ENCODE peak calls at places on chromosomes 7 and 10, in nine cellular contexts. M is PC-3, J is right atrium auricular region, Z is breast epithelium, E is fibroblast of lung, F is GM23248, K is aorta, A is endodermal cell, O is PC-9. Y is an unnamed sample.

GRCh38 chr7:74479961-74480829 is 26.5 kb downstream of the GTF2IRD1 start:
- DNase-seq in M (no peak), J (peak; percentile 93), Z (peak; percentile 65), E (peak; percentile 92), F (peak; percentile 98), K (peak; percentile 95), A (peak; percentile 88), O (no peak), Y (peak; percentile 82)

GRCh38 chr7:44139311-44140010 is 1.7 kb downstream of the MYL7 start:
- DNase-seq in M (no peak), J (no peak), Z (no peak), E (no peak), F (no peak), K (peak; percentile 57), A (no peak), O (no peak), Y (no peak)

GRCh38 chr7:149496642-149497391 is 792 bp downstream of the ZNF746 start:
- DNase-seq in M (peak; percentile 23), J (no peak), Z (no peak), E (peak; percentile 42), F (peak; percentile 64), K (peak; percentile 90), A (peak; percentile 74), O (no peak), Y (peak; percentile 68)

GRCh38 chr7:153385502-153385901 is 626.0 kb downstream of the ACTR3B start:
- DNase-seq in M (no peak), J (no peak), Z (no peak), E (no peak), F (no peak), K (no peak), A (peak; percentile 1), O (no peak), Y (no peak)

GRCh38 chr7:84193787-84194186 is 802 bp downstream of the SEMA3A start:
- DNase-seq in M (peak; percentile 28), J (no peak), Z (no peak), E (peak; percentile 28), F (no peak), K (no peak), A (no peak), O (no peak), Y (no peak)

GRCh38 chr7:104980969-104981670 is 32.9 kb upstream of the KMT2E start:
- DNase-seq in M (peak; percentile 79), J (no peak), Z (no peak), E (no peak), F (peak; percentile 84), K (no peak), A (no peak), O (peak; percentile 55), Y (no peak)

GRCh38 chr10:22723343-22723779 is 9.0 kb upstream of the PIP4K2A start:
- DNase-seq in M (no peak), J (no peak), Z (no peak), E (no peak), F (no peak), K (no peak), A (no peak), O (no peak), Y (no peak)

GRCh38 chr7:116246357-116246756 is 36.0 kb downstream of the TES start:
- DNase-seq in M (no peak), J (no peak), Z (no peak), E (no peak), F (no peak), K (no peak), A (no peak), O (no peak), Y (no peak)

GRCh38 chr10:28179490-28180099 is 123.3 kb downstream of the MPP7 start:
- DNase-seq in M (peak; percentile 78), J (no peak), Z (no peak), E (peak; percentile 57), F (peak; percentile 66), K (no peak), A (no peak), O (no peak), Y (no peak)

GRCh38 chr10:72322280-72323058 is 32.2 kb downstream of the DNAJB12 start:
- DNase-seq in M (no peak), J (no peak), Z (no peak), E (peak; percentile 33), F (no peak), K (no peak), A (no peak), O (peak; percentile 44), Y (no peak)

GRCh38 chr7:44329888-44330287 is 4.5 kb upstream of the CAMK2B start:
- DNase-seq in M (no peak), J (no peak), Z (no peak), E (no peak), F (no peak), K (no peak), A (no peak), O (no peak), Y (no peak)

GRCh38 chr7:16668049-16668858 is 22.3 kb downstream of the BZW2 start:
- DNase-seq in M (peak; percentile 99), J (peak; percentile 90), Z (peak; percentile 82), E (peak; percentile 100), F (peak; percentile 99), K (no peak), A (no peak), O (peak; percentile 100), Y (peak; percentile 58)

GRCh38 chr10:99370993-99371392 is 41.8 kb downstream of the CNNM1 start:
- DNase-seq in M (no peak), J (no peak), Z (no peak), E (no peak), F (peak; percentile 74), K (no peak), A (no peak), O (no peak), Y (no peak)

GRCh38 chr7:151047979-151048763 is at the start of gene ASIC3:
- DNase-seq in M (no peak), J (no peak), Z (no peak), E (no peak), F (no peak), K (no peak), A (no peak), O (no peak), Y (no peak)

GRCh38 chr7:30171753-30172447 is 37.1 kb downstream of the MTURN start:
- DNase-seq in M (peak; percentile 74), J (no peak), Z (no peak), E (peak; percentile 41), F (peak; percentile 88), K (no peak), A (no peak), O (peak; percentile 60), Y (no peak)

GRCh38 chr10:97534746-97535367 is 36.1 kb downstream of the UBTD1 start:
- DNase-seq in M (peak; percentile 42), J (no peak), Z (no peak), E (peak; percentile 33), F (peak; percentile 61), K (no peak), A (peak; percentile 88), O (no peak), Y (no peak)

GRCh38 chr10:5589963-5590511 is 65.3 kb downstream of the CALML3 start:
- DNase-seq in M (peak; percentile 64), J (no peak), Z (no peak), E (peak; percentile 86), F (peak; percentile 54), K (peak; percentile 59), A (peak; percentile 70), O (peak; percentile 72), Y (no peak)

GRCh38 chr7:4951903-4952636 is 6.9 kb downstream of the MMD2 start:
- DNase-seq in M (peak; percentile 40), J (no peak), Z (no peak), E (peak; percentile 7), F (peak; percentile 48), K (no peak), A (peak; percentile 84), O (no peak), Y (no peak)

GRCh38 chr7:2601907-2602735 is 29.7 kb upstream of the TTYH3 start:
- DNase-seq in M (peak; percentile 59), J (no peak), Z (no peak), E (no peak), F (no peak), K (no peak), A (no peak), O (no peak), Y (no peak)

GRCh38 chr10:11663763-11664555 is 52.5 kb upstream of the USP6NL start:
- DNase-seq in M (no peak), J (no peak), Z (no peak), E (no peak), F (no peak), K (no peak), A (no peak), O (no peak), Y (no peak)

GRCh38 chr7:143391462-143392404 is 10.6 kb downstream of the ZYX start:
- DNase-seq in M (no peak), J (peak; percentile 89), Z (no peak), E (peak; percentile 92), F (peak; percentile 89), K (peak; percentile 96), A (peak; percentile 57), O (no peak), Y (peak; percentile 71)

GRCh38 chr10:6058677-6059475 is 3.3 kb downstream of the IL2RA start:
- DNase-seq in M (no peak), J (no peak), Z (no peak), E (no peak), F (no peak), K (no peak), A (peak; percentile 12), O (no peak), Y (no peak)

GRCh38 chr7:130394421-130395188 is 14.3 kb downstream of the CPA1 start:
- DNase-seq in M (no peak), J (peak; percentile 44), Z (no peak), E (no peak), F (no peak), K (no peak), A (no peak), O (no peak), Y (no peak)

GRCh38 chr7:22853674-22854157 is 31.1 kb upstream of the TOMM7 start:
- DNase-seq in M (peak; percentile 34), J (peak; percentile 63), Z (peak; percentile 41), E (no peak), F (peak; percentile 58), K (no peak), A (no peak), O (no peak), Y (no peak)
- H3K27ac ChIP-seq in M (no peak overlapping the region), J (peak overlapping the region; percentile 94), Z (peak overlapping the region; percentile 98), E (no peak overlapping the region), F (no peak overlapping the region), K (no peak overlapping the region), A (no peak overlapping the region), O (no peak overlapping the region), Y (peak overlapping the region; percentile 93)

GRCh38 chr7:25326466-25327156 is 98.3 kb upstream of the NPVF start:
- DNase-seq in M (no peak), J (no peak), Z (no peak), E (no peak), F (no peak), K (no peak), A (no peak), O (no peak), Y (no peak)
- H3K36me3 ChIP-seq in M (no peaks in the 10 kb centered on the region), J (no peaks in the 10 kb centered on the region), Z (no peaks in the 10 kb centered on the region), E (no peaks in the 10 kb centered on the region), F (no peaks in the 10 kb centered on the region), K (no peaks in the 10 kb centered on the region), A (no peaks in the 10 kb centered on the region), O (no peaks in the 10 kb centered on the region), Y (no peaks in the 10 kb centered on the region)

GRCh38 chr7:131533566-131534561 is 22.6 kb downstream of the PODXL start:
- DNase-seq in M (no peak), J (no peak), Z (no peak), E (no peak), F (no peak), K (peak; percentile 58), A (no peak), O (no peak), Y (no peak)
- H3K27ac ChIP-seq in M (no peak overlapping the region), J (peak overlapping the region; percentile 67), Z (no peak overlapping the region), E (no peak overlapping the region), F (no peak overlapping the region), K (no peak overlapping the region), A (no peak overlapping the region), O (no peak overlapping the region), Y (peak overlapping the region; percentile 59)

GRCh38 chr7:42924223-42924877 is 7.6 kb downstream of the PSMA2 start:
- DNase-seq in M (no peak), J (no peak), Z (no peak), E (no peak), F (no peak), K (no peak), A (no peak), O (no peak), Y (no peak)
- H3K36me3 ChIP-seq in M (peaks cover 76% of the 10 kb centered on the region), J (peaks cover 72% of the 10 kb centered on the region), Z (peaks cover 5% of the 10 kb centered on the region), E (peaks cover 5% of the 10 kb centered on the region), F (peaks cover 72% of the 10 kb centered on the region), K (peaks cover 7% of the 10 kb centered on the region), A (peaks cover 84% of the 10 kb centered on the region), O (peaks cover 71% of the 10 kb centered on the region), Y (no peaks in the 10 kb centered on the region)

Y was measured in heart right ventricle.